ENCODE peak calls at places on chromosomes 4 and X, in six cellular contexts. R is left lung; C is HCT116; L is NCI-H345; X is AG04449; J is activated naive CD4-positive, alpha-beta T cell. V is an unnamed sample.

GRCh38 chr4:178823673-178824072 is 1381.4 kb upstream of the AGA start:
- DNase-seq in X (no peak), J (no peak), C (no peak), R (no peak), L (no peak), V (no peak)

GRCh38 chr4:160493206-160493605 is 1390.3 kb downstream of the RAPGEF2 start:
- DNase-seq in C (no peak), L (no peak), J (no peak), R (no peak), X (no peak), V (no peak)

GRCh38 chr4:168610911-168611530 is 114.2 kb downstream of the PALLD start:
- DNase-seq in X (no peak), C (no peak), R (no peak), J (no peak), L (no peak), V (no peak)

GRCh38 chr4:168613869-168614268 is 117.0 kb downstream of the PALLD start:
- DNase-seq in L (no peak), J (no peak), R (no peak), C (no peak), X (no peak), V (no peak)

GRCh38 chr4:83618991-83619390 is 83.1 kb downstream of the GPAT3 start:
- DNase-seq in X (no peak), R (peak), J (no peak), L (no peak), C (no peak), V (no peak)

GRCh38 chr4:2434420-2434819 is 15.7 kb downstream of the CFAP99 start:
- DNase-seq in J (no peak), X (no peak), L (no peak), R (no peak), C (no peak), V (no peak)

GRCh38 chr4:2790583-2791517 is 2.0 kb upstream of the SH3BP2 start:
- DNase-seq in R (peak), X (no peak), C (no peak), L (no peak), J (no peak), V (peak)

GRCh38 chrX:29477878-29478277 is 737.5 kb upstream of the MAGEB2 start:
- DNase-seq in R (no peak), J (no peak), C (no peak), L (no peak), X (no peak), V (no peak)

GRCh38 chr4:48173055-48173991 is 39.3 kb upstream of the TXK start:
- DNase-seq in C (peak), X (peak), R (peak), L (no peak), J (no peak), V (no peak)

GRCh38 chr4:106261980-106262379 is 54.0 kb downstream of the TBCK start:
- DNase-seq in X (no peak), R (no peak), C (no peak), J (no peak), L (no peak), V (no peak)

GRCh38 chr4:115973768-115974167 is 860.3 kb upstream of the NDST4 start:
- DNase-seq in X (no peak), R (no peak), L (no peak), C (no peak), J (no peak), V (no peak)

GRCh38 chr4:184424993-184425758 is 49.2 kb downstream of the IRF2 start:
- DNase-seq in X (no peak), R (no peak), J (no peak), C (no peak), L (no peak), V (peak)

GRCh38 chr4:73662709-73663546 is 42.7 kb upstream of the RASSF6 start:
- DNase-seq in R (no peak), J (no peak), C (peak), X (no peak), L (peak), V (no peak)

GRCh38 chr4:96052827-96053226 is 212.9 kb downstream of the PDHA2 start:
- DNase-seq in C (no peak), R (no peak), J (no peak), X (no peak), L (no peak), V (no peak)

GRCh38 chrX:47380268-47380667 is 9.9 kb downstream of the ZNF157 start:
- DNase-seq in L (no peak), R (no peak), J (peak), X (peak), C (no peak), V (peak)

GRCh38 chrX:136115124-136115908 is 32.0 kb upstream of the FHL1 start:
- DNase-seq in L (no peak), X (no peak), R (no peak), C (no peak), J (no peak), V (no peak)

GRCh38 chr4:180960758-180961401 is 1282.3 kb upstream of the TENM3 start:
- DNase-seq in J (no peak), X (no peak), L (no peak), C (no peak), R (no peak), V (no peak)

GRCh38 chr4:139560396-139561084 is 4.5 kb upstream of the SETD7 start:
- DNase-seq in X (no peak), C (no peak), L (no peak), R (no peak), J (no peak), V (no peak)

GRCh38 chrX:53421772-53422090 is 723 bp downstream of the SMC1A start:
- DNase-seq in L (peak), J (no peak), R (no peak), X (no peak), C (no peak), V (no peak)

GRCh38 chr4:88964450-88964849 is 92.5 kb downstream of the FAM13A start:
- DNase-seq in R (no peak), C (peak), X (no peak), L (peak), J (no peak), V (no peak)

GRCh38 chr4:73770917-73771316 is 30.5 kb downstream of the CXCL8 start:
- DNase-seq in X (no peak), R (no peak), J (no peak), L (peak), C (no peak), V (no peak)

GRCh38 chrX:12955882-12956703 is 18.8 kb upstream of the TMSB4X start:
- DNase-seq in R (peak), X (peak), L (no peak), C (peak), J (peak), V (no peak)

GRCh38 chrX:47482065-47482511 is 934 bp downstream of the ZNF41 start:
- DNase-seq in C (no peak), X (no peak), L (no peak), R (no peak), J (no peak), V (no peak)

GRCh38 chr4:3399277-3400194 is 42.2 kb upstream of the HGFAC start:
- DNase-seq in R (no peak), L (no peak), J (no peak), X (no peak), C (peak), V (no peak)

GRCh38 chrX:151753313-151754041 is 18.9 kb downstream of the CNGA2 start:
- DNase-seq in J (no peak), R (peak), C (peak), X (no peak), L (peak), V (peak)

GRCh38 chr4:56871357-56871993 is 36.2 kb upstream of the REST start:
- DNase-seq in J (no peak), C (no peak), X (no peak), L (peak), R (no peak), V (no peak)

GRCh38 chr4:63325140-63325539 is 1084.1 kb downstream of the TECRL start:
- DNase-seq in C (no peak), L (no peak), X (no peak), J (no peak), R (no peak), V (no peak)

V was measured in breast epithelium.